ENCODE peak calls at places on chromosomes 1 and 21, in seven cellular contexts. L, O, D, S, F, Z and W are unnamed samples.

GRCh38 chr1:59601032-59601431 is 213.7 kb upstream of the HOOK1 start:
- DNase-seq in F (no peak), L (no peak), O (no peak), Z (no peak), D (peak), S (no peak), W (no peak)

GRCh38 chr21:29664615-29665014 is 275.2 kb downstream of the GRIK1 start:
- DNase-seq in Z (no peak), F (no peak), S (no peak), O (no peak), L (no peak), D (no peak), W (no peak)

GRCh38 chr1:66925944-66926343 is 1.2 kb downstream of the MIER1 start:
- DNase-seq in F (no peak), O (no peak), D (no peak), S (no peak), Z (no peak), L (peak), W (no peak)

GRCh38 chr1:21511579-21512522 is 2.6 kb downstream of the ALPL start:
- DNase-seq in S (no peak), O (peak), F (no peak), D (peak), Z (no peak), L (no peak), W (no peak)

GRCh38 chr1:14983277-14983676 is 170.3 kb upstream of the TMEM51 start:
- DNase-seq in L (no peak), Z (no peak), D (no peak), S (no peak), F (no peak), O (no peak), W (no peak)

GRCh38 chr1:112713466-112714312 is 1.4 kb downstream of the PPM1J start:
- DNase-seq in D (no peak), O (no peak), F (no peak), Z (no peak), L (no peak), S (peak), W (no peak)

GRCh38 chr1:10973552-10973951 is 38.9 kb upstream of the TARDBP start:
- DNase-seq in F (peak), S (no peak), Z (no peak), L (no peak), D (no peak), O (peak), W (no peak)

GRCh38 chr21:25568230-25568629 is 39.1 kb downstream of the MRPL39 start:
- DNase-seq in L (peak), Z (no peak), F (no peak), S (no peak), D (no peak), O (peak), W (no peak)

GRCh38 chr1:34785231-34785874 is 4.3 kb downstream of the GJB3 start:
- DNase-seq in S (no peak), O (no peak), D (peak), Z (no peak), F (no peak), L (no peak), W (no peak)

GRCh38 chr1:164780863-164781262 is 221.9 kb downstream of the PBX1 start:
- DNase-seq in Z (no peak), S (no peak), F (no peak), D (no peak), O (peak), L (no peak), W (no peak)

GRCh38 chr21:36718951-36719501 is 20.1 kb downstream of the SIM2 start:
- DNase-seq in D (no peak), S (no peak), Z (no peak), O (no peak), F (no peak), L (no peak), W (no peak)

GRCh38 chr1:220217383-220217988 is 54.8 kb downstream of the RAB3GAP2 start:
- DNase-seq in L (peak), F (no peak), Z (no peak), S (no peak), D (no peak), O (no peak), W (peak)

GRCh38 chr1:201515895-201516294 is 9.0 kb upstream of the CSRP1 start:
- DNase-seq in D (no peak), Z (no peak), F (no peak), L (no peak), O (no peak), S (no peak), W (no peak)

GRCh38 chr21:20004353-20004752 is 993.9 kb upstream of the NCAM2 start:
- DNase-seq in Z (no peak), S (no peak), F (peak), D (no peak), L (peak), O (no peak), W (no peak)

GRCh38 chr1:9929431-9930385 is 13.5 kb downstream of the LZIC start:
- DNase-seq in F (peak), Z (no peak), O (no peak), L (peak), S (no peak), D (peak), W (no peak)

GRCh38 chr1:29876902-29877301 is 640.6 kb downstream of the PTPRU start:
- DNase-seq in S (no peak), Z (no peak), O (no peak), F (peak), L (no peak), D (peak), W (no peak)

GRCh38 chr1:90719321-90720136 is 2.4 kb upstream of the BARHL2 start:
- DNase-seq in O (no peak), Z (no peak), F (no peak), S (no peak), D (no peak), L (peak), W (no peak)

GRCh38 chr1:27391511-27392095 is 819 bp upstream of the GPR3 start:
- DNase-seq in O (no peak), Z (no peak), S (no peak), D (no peak), L (no peak), F (peak), W (no peak)

GRCh38 chr21:38807481-38807880 is 1.8 kb downstream of the ETS2 start:
- DNase-seq in L (no peak), O (no peak), D (no peak), S (no peak), F (no peak), Z (no peak), W (no peak)

GRCh38 chr1:226820935-226821718 is 49.3 kb upstream of the PSEN2 start:
- DNase-seq in O (peak), Z (no peak), D (peak), S (no peak), L (no peak), F (no peak), W (no peak)

GRCh38 chr1:174957829-174958228 is 41.9 kb upstream of the CACYBP start:
- DNase-seq in O (no peak), D (no peak), F (no peak), Z (no peak), L (no peak), S (no peak), W (no peak)

GRCh38 chr1:223393275-223394214 is at the start of gene CCDC185:
- DNase-seq in O (no peak), Z (no peak), S (no peak), D (no peak), L (peak), F (no peak), W (no peak)

GRCh38 chr1:101130673-101131072 is 105.1 kb upstream of the DPH5 start:
- DNase-seq in F (no peak), O (no peak), Z (no peak), L (no peak), S (no peak), D (no peak), W (no peak)

GRCh38 chr1:16073490-16074104 is at the start of gene FAM131C:
- DNase-seq in Z (peak), S (peak), L (peak), F (no peak), O (no peak), D (no peak), W (peak)